ENCODE peak calls at places on chromosomes 11 and 22, in nine cellular contexts. R, A, P, K, Z, D, E, V and X are unnamed samples.

GRCh38 chr11:67401495-67402191 is at the start of gene PPP1CA:
- DNase-seq in R (peak; percentile 85), A (peak; percentile 98), P (peak; percentile 94), K (peak; percentile 78), Z (peak; percentile 79), D (peak; percentile 90), E (peak; percentile 92), V (peak; percentile 84), X (peak; percentile 86)

GRCh38 chr11:10233581-10233980 is 60.4 kb downstream of the SBF2 start:
- DNase-seq in R (peak; percentile 82), A (no peak), P (peak; percentile 26), K (no peak), Z (peak; percentile 89), D (peak; percentile 72), E (no peak), V (no peak), X (no peak)

GRCh38 chr11:69004411-69005182 is 8.4 kb downstream of the MRGPRF start:
- DNase-seq in R (no peak), A (peak; percentile 29), P (no peak), K (no peak), Z (no peak), D (no peak), E (no peak), V (no peak), X (no peak)

GRCh38 chr22:29765905-29766631 is 739 bp downstream of the ZMAT5 start:
- DNase-seq in R (no peak), A (no peak), P (no peak), K (no peak), Z (no peak), D (peak; percentile 14), E (no peak), V (no peak), X (no peak)

GRCh38 chr11:75212463-75212862 is 28.1 kb upstream of the TPBGL start:
- DNase-seq in R (no peak), A (no peak), P (no peak), K (no peak), Z (no peak), D (no peak), E (no peak), V (no peak), X (no peak)

GRCh38 chr22:32558681-32559355 is 84.2 kb downstream of the FBXO7 start:
- DNase-seq in R (peak; percentile 36), A (no peak), P (peak; percentile 98), K (no peak), Z (peak; percentile 82), D (peak; percentile 96), E (no peak), V (no peak), X (no peak)

GRCh38 chr11:1503708-1504104 is 17.1 kb upstream of the MOB2 start:
- DNase-seq in R (no peak), A (no peak), P (no peak), K (no peak), Z (no peak), D (no peak), E (peak; percentile 61), V (no peak), X (no peak)

GRCh38 chr11:119473226-119473625 is 50.3 kb upstream of the THY1 start:
- DNase-seq in R (no peak), A (no peak), P (no peak), K (no peak), Z (no peak), D (no peak), E (no peak), V (no peak), X (no peak)

GRCh38 chr11:67195971-67196418 is 70.3 kb upstream of the GRK2 start:
- DNase-seq in R (peak; percentile 33), A (no peak), P (peak; percentile 12), K (no peak), Z (peak; percentile 85), D (no peak), E (no peak), V (no peak), X (no peak)

GRCh38 chr11:30478923-30479322 is 107.2 kb downstream of the MPPED2 start:
- DNase-seq in R (no peak), A (no peak), P (no peak), K (no peak), Z (no peak), D (no peak), E (peak; percentile 20), V (no peak), X (no peak)

GRCh38 chr11:3738723-3739122 is 58.6 kb downstream of the NUP98 start:
- DNase-seq in R (no peak), A (no peak), P (no peak), K (no peak), Z (no peak), D (no peak), E (no peak), V (no peak), X (no peak)

GRCh38 chr11:128772814-128773213 is 78.9 kb downstream of the FLI1 start:
- DNase-seq in R (no peak), A (no peak), P (no peak), K (peak; percentile 16), Z (no peak), D (no peak), E (no peak), V (no peak), X (peak; percentile 42)

GRCh38 chr22:23762866-23763578 is at the start of gene C22orf15:
- DNase-seq in R (peak; percentile 40), A (no peak), P (peak; percentile 67), K (no peak), Z (peak; percentile 56), D (no peak), E (no peak), V (no peak), X (no peak)

GRCh38 chr22:40044102-40044869 is 49.5 kb downstream of the FAM83F start:
- DNase-seq in R (peak; percentile 100), A (peak; percentile 92), P (peak; percentile 99), K (peak; percentile 98), Z (peak; percentile 99), D (peak; percentile 99), E (peak; percentile 99), V (peak; percentile 96), X (peak; percentile 97)

GRCh38 chr11:128823751-128824150 is 43.3 kb downstream of the KCNJ1 start:
- DNase-seq in R (no peak), A (no peak), P (no peak), K (no peak), Z (no peak), D (no peak), E (no peak), V (no peak), X (no peak)

GRCh38 chr11:1515082-1516060 is 28.8 kb upstream of the MOB2 start:
- DNase-seq in R (peak; percentile 56), A (peak; percentile 91), P (peak; percentile 79), K (peak; percentile 62), Z (peak; percentile 43), D (peak; percentile 59), E (peak; percentile 50), V (peak; percentile 24), X (peak; percentile 1)

GRCh38 chr22:38572065-38572464 is 2.1 kb upstream of the DMC1 start:
- DNase-seq in R (peak; percentile 64), A (peak; percentile 25), P (peak; percentile 34), K (no peak), Z (peak; percentile 61), D (peak; percentile 66), E (peak; percentile 62), V (no peak), X (peak; percentile 29)

GRCh38 chr11:130464289-130464812 is 15.9 kb downstream of the ADAMTS15 start:
- DNase-seq in R (no peak), A (no peak), P (no peak), K (no peak), Z (peak; percentile 3), D (no peak), E (no peak), V (no peak), X (no peak)

GRCh38 chr11:95140397-95141030 is 50.9 kb downstream of the ENDOD1 start:
- DNase-seq in R (peak; percentile 79), A (no peak), P (peak; percentile 35), K (no peak), Z (no peak), D (peak; percentile 78), E (no peak), V (no peak), X (no peak)

GRCh38 chr11:27233654-27234042 is 129.4 kb downstream of the CCDC34 start:
- DNase-seq in R (no peak), A (no peak), P (peak; percentile 47), K (no peak), Z (no peak), D (no peak), E (no peak), V (no peak), X (no peak)

GRCh38 chr22:21712751-21713427 is 22.7 kb downstream of the YPEL1 start:
- DNase-seq in R (peak; percentile 72), A (no peak), P (peak; percentile 81), K (peak; percentile 19), Z (peak; percentile 66), D (peak; percentile 59), E (peak; percentile 77), V (no peak), X (peak; percentile 49)

GRCh38 chr11:121235057-121235456 is 57.5 kb upstream of the SC5D start:
- DNase-seq in R (no peak), A (no peak), P (no peak), K (no peak), Z (no peak), D (no peak), E (no peak), V (no peak), X (no peak)

GRCh38 chr22:29625090-29625825 is 21.8 kb downstream of the NF2 start:
- DNase-seq in R (peak; percentile 86), A (peak; percentile 22), P (peak; percentile 78), K (no peak), Z (peak; percentile 85), D (peak; percentile 78), E (peak; percentile 61), V (no peak), X (peak; percentile 7)

GRCh38 chr11:83656931-83657330 is 370.8 kb upstream of the CCDC90B start:
- DNase-seq in R (peak; percentile 8), A (no peak), P (no peak), K (no peak), Z (no peak), D (no peak), E (no peak), V (no peak), X (no peak)